ENCODE peak calls at places on chromosome 12, in four cellular contexts. U, H, E and C are unnamed samples.

GRCh38 chr12:94909609-94910008 is 93.9 kb downstream of the NDUFA12 start:
- DNase-seq in H (no peak), E (no peak), U (no peak), C (no peak)

GRCh38 chr12:92696240-92696639 is 6.5 kb upstream of the PLEKHG7 start:
- DNase-seq in E (no peak), U (no peak), H (no peak), C (no peak)

GRCh38 chr12:67366530-67367196 is 97.5 kb downstream of the CAND1 start:
- DNase-seq in H (peak; percentile 75), U (no peak), E (peak; percentile 60), C (no peak)

GRCh38 chr12:49502590-49502989 is 36.2 kb upstream of the KCNH3 start:
- DNase-seq in H (no peak), U (no peak), E (no peak), C (no peak)

GRCh38 chr12:131097247-131098177 is 143.8 kb downstream of the ADGRD1 start:
- DNase-seq in E (no peak), U (no peak), H (no peak), C (no peak)

GRCh38 chr12:112148031-112148513 is 22.7 kb downstream of the TRAFD1 start:
- DNase-seq in E (no peak), U (no peak), H (peak; percentile 29), C (no peak)

GRCh38 chr12:30792648-30793499 is 38.1 kb upstream of the CAPRIN2 start:
- DNase-seq in E (no peak), H (no peak), U (peak; percentile 45), C (no peak)

GRCh38 chr12:108515916-108516315 is 839 bp downstream of the FICD start:
- DNase-seq in E (peak; percentile 80), U (no peak), H (no peak), C (peak; percentile 37)

GRCh38 chr12:101802486-101802885 is 28.3 kb downstream of the GNPTAB start:
- DNase-seq in E (no peak), H (no peak), U (no peak), C (no peak)

GRCh38 chr12:97995085-97995484 is 520.3 kb upstream of the TMPO start:
- DNase-seq in H (no peak), E (no peak), U (no peak), C (no peak)

GRCh38 chr12:127526925-127527324 is 740.0 kb upstream of the TMEM132C start:
- DNase-seq in H (no peak), E (no peak), U (no peak), C (no peak)

GRCh38 chr12:127531561-127531960 is 735.4 kb upstream of the TMEM132C start:
- DNase-seq in E (peak; percentile 20), U (no peak), H (no peak), C (no peak)

GRCh38 chr12:127533353-127533752 is 733.6 kb upstream of the TMEM132C start:
- DNase-seq in U (no peak), H (no peak), E (no peak), C (no peak)

GRCh38 chr12:127528576-127528975 is 738.4 kb upstream of the TMEM132C start:
- DNase-seq in E (no peak), U (no peak), H (no peak), C (no peak)
- H3K9ac ChIP-seq in E (no peak overlapping the region), U (no peak overlapping the region), H (peak overlapping the region; percentile 70), C (no peak overlapping the region)

GRCh38 chr12:124682425-124683329 is 115.3 kb upstream of the NCOR2 start:
- DNase-seq in U (no peak), H (no peak), E (no peak), C (no peak)
- H3K9ac ChIP-seq in U (peak overlapping the region; percentile 42), H (peak overlapping the region; percentile 10), E (no peak overlapping the region), C (no peak overlapping the region)

DNA sequence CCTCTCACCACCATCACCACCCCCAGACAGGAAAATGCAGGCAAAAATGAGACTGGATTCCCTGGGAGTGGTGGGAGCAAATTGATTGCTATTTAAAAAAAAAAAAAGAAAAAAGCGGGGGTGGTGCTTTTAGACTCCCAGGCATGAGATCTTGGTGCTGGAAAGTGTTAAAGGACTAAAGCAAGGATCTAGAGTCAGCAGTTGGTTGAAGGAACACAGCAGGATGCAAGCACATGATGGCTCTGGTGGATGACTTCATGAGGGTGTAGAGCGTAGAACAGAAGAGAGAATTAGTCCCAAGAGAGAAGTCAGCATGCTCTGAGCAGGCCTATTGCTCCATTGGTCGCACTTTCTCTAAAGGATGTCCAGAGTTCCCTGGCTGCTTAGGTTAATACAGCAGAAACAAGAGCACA is 183.8 kb upstream of the HMGA2 start:
- DNase-seq in U (no peak), E (no peak), H (no peak), C (no peak)
- H3K9ac ChIP-seq in U (peak overlapping the region; percentile 34), E (no peak overlapping the region), H (no peak overlapping the region), C (no peak overlapping the region)

GRCh38 chr12:66331016-66331415 is 28.7 kb downstream of the HELB start:
- DNase-seq in E (no peak), U (no peak), H (no peak), C (no peak)
- H3K9ac ChIP-seq in E (no peak overlapping the region), U (no peak overlapping the region), H (no peak overlapping the region), C (no peak overlapping the region)

DNA sequence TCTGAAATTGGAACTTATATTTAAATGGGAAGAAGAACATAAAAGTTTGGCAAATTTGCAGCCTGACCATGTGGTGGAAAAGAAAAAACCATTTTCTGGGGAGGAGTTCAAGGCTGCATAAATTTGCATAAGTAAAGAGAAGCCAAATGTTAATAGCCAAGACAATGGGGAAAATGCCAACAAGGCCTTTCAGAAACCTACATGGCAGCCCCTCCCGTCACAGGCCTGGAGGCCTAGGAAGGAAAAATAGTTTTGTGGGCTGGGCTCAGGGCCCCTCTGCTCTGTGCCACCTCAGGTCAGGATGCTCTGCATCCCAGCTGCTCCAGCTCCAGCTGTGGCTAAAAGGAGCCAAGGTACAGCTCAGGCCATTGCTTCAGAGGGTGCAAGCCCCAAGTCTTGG is 67.6 kb upstream of the CCDC60 start:
- DNase-seq in E (no peak), H (no peak), U (no peak), C (no peak)
- H3K9ac ChIP-seq in E (no peak overlapping the region), H (no peak overlapping the region), U (no peak overlapping the region), C (no peak overlapping the region)

GRCh38 chr12:45655753-45656152 is 73.8 kb upstream of the ARID2 start:
- DNase-seq in E (no peak), U (no peak), H (no peak), C (no peak)

GRCh38 chr12:45651029-45651428 is 78.5 kb upstream of the ARID2 start:
- DNase-seq in U (no peak), E (no peak), H (no peak), C (no peak)

GRCh38 chr12:45658066-45658465 is 71.4 kb upstream of the ARID2 start:
- DNase-seq in H (no peak), E (no peak), U (no peak), C (no peak)

GRCh38 chr12:45655186-45655585 is 74.3 kb upstream of the ARID2 start:
- DNase-seq in H (peak; percentile 6), U (no peak), E (peak; percentile 75), C (no peak)

GRCh38 chr12:45654002-45654401 is 75.5 kb upstream of the ARID2 start:
- DNase-seq in E (no peak), H (no peak), U (no peak), C (no peak)
- H3K9ac ChIP-seq in E (no peak overlapping the region), H (no peak overlapping the region), U (no peak overlapping the region), C (no peak overlapping the region)

GRCh38 chr12:77120156-77120555 is 54.8 kb upstream of the E2F7 start:
- DNase-seq in E (no peak), U (peak; percentile 24), H (no peak), C (no peak)
- H3K9ac ChIP-seq in E (no peak overlapping the region), U (no peak overlapping the region), H (no peak overlapping the region), C (no peak overlapping the region)